ENCODE peak calls at places on chromosomes 2 and 18, in five cellular contexts. Q is choroid plexus epithelial cell, D is LNCaP clone FGC, Z is NB4, O is thyroid gland. H is an unnamed sample.

GRCh38 chr2:28495551-28496284 is at the start of gene PLB1:
- DNase-seq in Q (no peak), D (no peak), Z (no peak), O (no peak), H (no peak)

GRCh38 chr2:162462911-162463310 is 119.0 kb downstream of the GCA start:
- DNase-seq in Q (no peak), D (no peak), Z (no peak), O (no peak), H (no peak)

GRCh38 chr2:206642075-206643025 is at the start of gene FAM237A:
- DNase-seq in Q (peak; percentile 72), D (peak; percentile 38), Z (peak; percentile 38), O (peak; percentile 18), H (peak; percentile 74)

GRCh38 chr2:31384771-31385276 is 29.7 kb downstream of the XDH start:
- DNase-seq in Q (peak; percentile 93), D (no peak), Z (peak; percentile 37), O (no peak), H (peak; percentile 98)

GRCh38 chr2:233832869-233833812 is 21.2 kb downstream of the HJURP start:
- DNase-seq in Q (peak; percentile 84), D (no peak), Z (peak; percentile 46), O (no peak), H (peak; percentile 82)

GRCh38 chr2:124995185-124995912 is 970.3 kb downstream of the CNTNAP5 start:
- DNase-seq in Q (no peak), D (no peak), Z (no peak), O (no peak), H (no peak)

GRCh38 chr2:225041210-225041870 is 928 bp downstream of the DOCK10 start:
- DNase-seq in Q (peak; percentile 66), D (no peak), Z (peak; percentile 83), O (peak; percentile 2), H (peak; percentile 57)

GRCh38 chr2:237324446-237325236 is 89.3 kb downstream of the COL6A3 start:
- DNase-seq in Q (peak; percentile 98), D (peak; percentile 75), Z (no peak), O (no peak), H (no peak)

GRCh38 chr2:221447310-221447709 is 124.8 kb downstream of the EPHA4 start:
- DNase-seq in Q (peak; percentile 44), D (no peak), Z (no peak), O (no peak), H (peak; percentile 4)

GRCh38 chr2:529425-529824 is 147.8 kb downstream of the TMEM18 start:
- DNase-seq in Q (peak; percentile 77), D (peak; percentile 31), Z (peak; percentile 64), O (no peak), H (peak; percentile 33)

GRCh38 chr2:239361311-239361642 is 39.5 kb downstream of the HDAC4 start:
- DNase-seq in Q (peak; percentile 66), D (no peak), Z (peak; percentile 34), O (no peak), H (peak; percentile 16)
- TF ChIP-seq CTCF in Q (peak; percentile 78), D (no peak), Z (peak; percentile 7), O (peak; percentile 16), H (peak; percentile 13)

DNA sequence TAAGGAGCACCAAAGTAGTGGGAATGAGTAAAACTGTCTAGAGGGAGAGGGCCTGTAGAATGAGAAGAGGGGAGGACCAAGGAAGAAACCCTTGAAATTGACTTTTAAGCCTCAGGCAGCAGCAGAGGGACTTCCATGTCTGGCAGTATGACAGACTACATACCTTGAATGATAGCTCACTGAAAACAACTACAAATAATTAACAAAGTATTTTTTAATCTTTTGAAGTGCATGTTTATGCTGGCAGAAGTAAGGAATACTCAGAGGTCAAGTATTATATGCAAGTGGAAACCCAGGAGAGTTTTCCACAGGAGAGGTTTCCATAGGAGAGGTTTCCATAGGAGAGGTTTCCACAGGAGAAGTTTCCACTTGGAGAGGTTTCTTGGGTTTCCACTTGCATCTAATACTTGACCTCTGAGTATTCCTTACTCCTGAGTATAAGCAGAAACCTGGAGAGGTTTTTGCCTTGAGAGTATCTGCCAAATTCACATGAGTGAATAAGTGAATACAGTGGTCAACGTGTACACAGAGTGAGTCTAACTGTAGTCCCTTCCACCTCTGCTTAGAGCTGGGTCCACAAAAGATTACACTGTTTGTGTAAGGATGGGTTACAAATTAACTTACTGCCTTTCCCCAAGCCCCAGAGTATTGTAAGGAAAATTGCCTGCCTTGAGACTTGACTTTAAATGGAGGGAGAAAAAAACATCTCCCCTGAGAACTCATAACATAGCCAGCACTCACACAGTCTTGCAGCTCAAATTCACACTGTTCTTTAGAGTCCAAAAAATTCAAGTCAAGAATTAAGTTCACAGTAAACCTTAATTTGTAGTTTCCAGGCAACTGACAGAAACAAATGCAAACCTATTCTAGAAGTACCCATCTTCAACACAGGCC is 34.1 kb upstream of the TMEM17 start:
- DNase-seq in Q (no peak), D (no peak), Z (no peak), O (no peak), H (no peak)
- H3K4me3 ChIP-seq in Q (no peak overlapping the region), D (no peak overlapping the region), Z (no peak overlapping the region), O (no peak overlapping the region), H (no peak overlapping the region)

DNA sequence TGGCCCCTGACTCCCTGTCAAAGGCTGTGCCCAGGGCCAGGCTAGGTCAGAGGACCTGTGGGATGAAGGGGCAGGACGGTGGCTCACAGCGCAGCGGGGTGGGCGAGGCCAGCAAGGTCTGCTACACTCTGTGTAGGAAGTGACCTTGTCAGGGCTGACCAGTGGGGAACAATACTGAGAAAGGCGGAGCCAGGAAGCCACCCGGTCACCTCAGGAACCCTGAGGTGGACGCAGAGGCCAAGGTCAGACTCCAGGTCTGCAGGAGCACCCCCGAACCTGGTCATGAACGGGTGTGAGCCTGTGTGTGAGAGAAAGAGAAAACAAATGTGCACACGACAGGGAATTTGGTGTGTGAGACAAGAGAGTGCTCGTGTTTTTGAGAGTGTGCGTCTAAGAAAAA is 72.3 kb downstream of the SMAD7 start:
- DNase-seq in Q (no peak), D (no peak), Z (no peak), O (no peak), H (no peak)
- TF ChIP-seq CTCF in Q (no peak), D (no peak), Z (no peak), O (no peak), H (no peak)

GRCh38 chr18:58495634-58496033 is 133.3 kb downstream of the ALPK2 start:
- DNase-seq in Q (no peak), D (no peak), Z (no peak), O (no peak), H (no peak)

GRCh38 chr18:58495202-58495601 is 133.7 kb downstream of the ALPK2 start:
- DNase-seq in Q (peak; percentile 11), D (no peak), Z (no peak), O (no peak), H (peak; percentile 16)

GRCh38 chr18:58493070-58493469 is 135.8 kb downstream of the ALPK2 start:
- DNase-seq in Q (no peak), D (no peak), Z (no peak), O (no peak), H (no peak)

GRCh38 chr18:58491773-58492752 is 136.8 kb downstream of the ALPK2 start:
- DNase-seq in Q (no peak), D (peak; percentile 38), Z (no peak), O (no peak), H (no peak)

GRCh38 chr18:58493516-58494253 is 135.2 kb downstream of the ALPK2 start:
- DNase-seq in Q (peak; percentile 88), D (peak; percentile 38), Z (peak; percentile 66), O (peak; percentile 76), H (peak; percentile 86)
- H3K4me3 ChIP-seq in Q (no peak overlapping the region), D (no peak overlapping the region), Z (no peak overlapping the region), O (no peak overlapping the region), H (peak overlapping the region; percentile 24)

GRCh38 chr2:65435625-65436168 is 3.3 kb upstream of the SPRED2 start:
- DNase-seq in Q (peak; percentile 92), D (no peak), Z (peak; percentile 90), O (peak; percentile 89), H (peak; percentile 84)
- TF ChIP-seq CTCF in Q (no peak), D (peak; percentile 15), Z (no peak), O (peak; percentile 8), H (no peak)

GRCh38 chr2:130963849-130964793 is 127.4 kb downstream of the ARHGEF4 start:
- DNase-seq in Q (peak; percentile 8), D (peak; percentile 10), Z (peak; percentile 25), O (peak; percentile 47), H (no peak)
- H3K4me3 ChIP-seq in Q (no peak overlapping the region), D (peak overlapping the region; percentile 25), Z (no peak overlapping the region), O (no peak overlapping the region), H (no peak overlapping the region)

DNA sequence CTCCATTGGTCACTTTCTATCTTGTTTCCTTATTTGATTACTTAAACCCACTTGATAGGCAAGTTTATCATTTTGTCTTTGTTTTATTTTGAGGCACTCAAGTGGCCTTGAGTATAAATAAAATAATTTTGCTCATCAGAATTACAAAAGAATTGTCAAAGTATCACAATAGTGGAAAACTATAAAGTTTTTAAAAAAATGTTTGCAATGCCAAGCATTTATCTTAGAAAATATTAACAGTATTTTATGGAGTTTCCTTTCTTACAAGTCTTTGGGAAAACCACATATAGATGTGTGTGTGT is 14.7 kb downstream of the PMS1 start:
- DNase-seq in Q (no peak), D (no peak), Z (no peak), O (no peak), H (no peak)
- TF ChIP-seq CTCF in Q (no peak), D (no peak), Z (no peak), O (no peak), H (no peak)